ENCODE peak calls at places on chromosomes 12 and 14, in seven cellular contexts. L is testis, H is SK-N-SH, K is mammary epithelial cell, D is A549, R is endothelial cell of umbilical vein, U is cardiac muscle cell. F is an unnamed sample.

GRCh38 chr12:74334770-74335169 is 202.9 kb upstream of the ATXN7L3B start:
- DNase-seq in U (no peak), R (peak; percentile 4), K (no peak), H (no peak), D (no peak), L (no peak), F (no peak)

GRCh38 chr14:82755476-82755875 is 1221.8 kb upstream of the SEL1L start:
- DNase-seq in K (no peak), D (no peak), U (no peak), L (no peak), R (no peak), H (no peak), F (no peak)

GRCh38 chr14:21902561-21903199 is 229.1 kb upstream of the OR4E1 start:
- DNase-seq in U (no peak), L (peak; percentile 49), D (no peak), H (no peak), R (peak; percentile 21), K (peak; percentile 2), F (no peak)

GRCh38 chr12:71195338-71195896 is 37.6 kb upstream of the TSPAN8 start:
- DNase-seq in H (no peak), U (no peak), D (no peak), R (no peak), L (no peak), K (no peak), F (no peak)

GRCh38 chr12:93192878-93193277 is 184.8 kb upstream of the NUDT4 start:
- DNase-seq in L (no peak), R (no peak), H (no peak), K (no peak), U (no peak), D (no peak), F (no peak)

GRCh38 chr14:71588028-71588427 is 344.2 kb upstream of the RGS6 start:
- DNase-seq in H (no peak), L (no peak), U (no peak), R (no peak), D (no peak), K (no peak), F (no peak)

GRCh38 chr14:101000711-101001110 is 97.2 kb upstream of the RTL1 start:
- DNase-seq in H (no peak), D (no peak), U (no peak), K (no peak), R (no peak), L (no peak), F (no peak)

GRCh38 chr12:12379831-12380730 is 23.2 kb downstream of the BORCS5 start:
- DNase-seq in L (no peak), H (no peak), U (no peak), K (no peak), D (no peak), R (no peak), F (no peak)

GRCh38 chr12:29086325-29087271 is 62.5 kb upstream of the FAR2 start:
- DNase-seq in L (no peak), H (no peak), D (no peak), R (no peak), U (peak; percentile 55), K (no peak), F (no peak)

GRCh38 chr14:44952391-44953110 is 9.2 kb downstream of the KLHL28 start:
- DNase-seq in K (no peak), D (no peak), U (no peak), L (no peak), H (no peak), R (no peak), F (no peak)

GRCh38 chr12:47791874-47792273 is 18.8 kb downstream of the SLC48A1 start:
- DNase-seq in L (no peak), D (no peak), H (no peak), K (no peak), U (no peak), R (no peak), F (no peak)

GRCh38 chr12:104046306-104046705 is 3.7 kb downstream of the GLT8D2 start:
- DNase-seq in D (no peak), L (no peak), U (peak; percentile 17), R (no peak), K (no peak), H (no peak), F (no peak)

GRCh38 chr12:120903382-120903817 is 758 bp downstream of the SPPL3 start:
- DNase-seq in K (peak; percentile 75), H (peak; percentile 81), D (peak; percentile 59), U (peak; percentile 58), L (peak; percentile 82), R (peak; percentile 33), F (peak; percentile 6)

GRCh38 chr14:28321475-28322244 is 444.9 kb upstream of the FOXG1 start:
- DNase-seq in H (no peak), U (no peak), D (peak; percentile 2), R (no peak), L (no peak), K (peak; percentile 27), F (no peak)

GRCh38 chr12:51949342-51950030 is 2.0 kb upstream of the ACVR1B start:
- DNase-seq in K (no peak), R (no peak), D (no peak), H (no peak), U (no peak), L (no peak), F (no peak)

GRCh38 chr12:122140467-122141257 is 33.4 kb downstream of the IL31 start:
- DNase-seq in K (no peak), R (no peak), H (no peak), U (no peak), D (no peak), L (no peak), F (no peak)

GRCh38 chr12:7961395-7962188 is 25.6 kb upstream of the SLC2A3 start:
- DNase-seq in D (no peak), U (no peak), H (no peak), R (no peak), K (no peak), L (no peak), F (no peak)

GRCh38 chr12:19010726-19011125 is 118.8 kb upstream of the PLEKHA5 start:
- DNase-seq in R (no peak), D (no peak), H (no peak), L (no peak), K (no peak), U (no peak), F (no peak)

GRCh38 chr12:96143827-96144226 is 50.3 kb upstream of the ELK3 start:
- DNase-seq in D (no peak), K (no peak), U (no peak), R (peak; percentile 97), L (no peak), H (no peak), F (no peak)

GRCh38 chr12:101696477-101697196 is 803 bp upstream of the CHPT1 start:
- DNase-seq in R (no peak), D (peak; percentile 6), K (no peak), H (peak; percentile 48), L (peak; percentile 45), U (peak; percentile 22), F (no peak)

GRCh38 chr12:63927511-63927910 is 83.0 kb downstream of the SRGAP1 start:
- DNase-seq in H (no peak), K (no peak), R (no peak), D (no peak), U (no peak), L (no peak), F (no peak)

GRCh38 chr12:62697893-62698292 is 231.3 kb downstream of the MON2 start:
- DNase-seq in R (peak; percentile 39), D (no peak), U (no peak), H (no peak), L (no peak), K (no peak), F (no peak)

GRCh38 chr14:70811065-70811464 is 1.8 kb upstream of the MAP3K9 start:
- DNase-seq in K (peak; percentile 48), U (no peak), R (no peak), L (no peak), H (no peak), D (no peak), F (no peak)

GRCh38 chr12:79634957-79635471 is 55.8 kb downstream of the PAWR start:
- DNase-seq in K (peak; percentile 81), L (no peak), U (no peak), D (no peak), H (no peak), R (no peak), F (peak; percentile 48)

GRCh38 chr12:106138646-106139421 is at the start of gene NUAK1:
- DNase-seq in R (peak; percentile 86), K (peak; percentile 50), H (peak; percentile 89), U (peak; percentile 87), D (peak; percentile 66), L (peak; percentile 58), F (peak; percentile 52)
- TF ChIP-seq CTCF in R (no peak), K (no peak), H (no peak), U (no peak), D (no peak), L (no peak), F (no peak)

DNA sequence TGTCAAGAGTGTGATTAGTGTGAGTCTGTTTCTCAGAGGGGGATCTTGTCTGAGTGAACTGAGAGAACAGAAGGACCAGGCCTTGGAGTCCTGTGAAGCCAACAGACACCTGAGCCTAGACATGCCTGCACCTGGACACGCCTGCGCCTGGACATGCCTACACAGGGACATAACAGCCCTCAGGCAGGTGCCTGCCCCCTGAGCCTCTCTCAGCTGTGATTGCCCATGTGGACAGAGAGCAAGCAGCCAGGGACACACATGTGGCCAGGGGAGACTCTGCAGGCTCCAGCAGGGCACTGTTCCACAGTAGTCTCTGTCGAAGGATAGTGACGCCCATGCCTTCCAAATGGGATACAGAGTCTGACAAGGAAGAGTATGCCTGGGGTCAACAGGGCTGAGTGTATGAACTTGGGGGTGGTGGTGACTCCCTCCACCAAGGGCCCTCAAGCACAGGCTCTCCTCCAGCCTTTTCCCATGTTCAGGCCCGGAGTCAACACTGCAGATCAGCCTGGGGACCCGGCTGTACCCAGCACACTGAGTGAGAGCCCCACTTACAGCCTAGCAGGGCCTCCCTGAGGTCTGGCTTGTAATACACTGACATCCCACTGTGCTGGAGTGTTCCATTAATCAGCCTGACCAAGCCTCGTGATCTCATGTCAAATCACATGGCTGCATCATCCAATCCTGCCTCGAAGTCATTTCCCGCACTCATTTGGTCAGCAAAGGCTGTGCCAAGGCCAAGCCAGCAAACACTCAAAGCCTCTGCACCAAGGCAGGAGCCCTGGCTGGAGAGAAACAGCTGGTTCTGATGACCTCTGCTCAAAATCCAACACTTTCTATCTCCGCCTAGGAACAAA is 173.0 kb downstream of the CALM1 start:
- DNase-seq in L (no peak), R (no peak), U (no peak), K (peak; percentile 61), D (no peak), H (no peak), F (no peak)
- H3K27ac ChIP-seq in L (no peak overlapping the region), R (no peak overlapping the region), U (no peak overlapping the region), K (no peak overlapping the region), D (no peak overlapping the region), H (no peak overlapping the region), F (no peak overlapping the region)

DNA sequence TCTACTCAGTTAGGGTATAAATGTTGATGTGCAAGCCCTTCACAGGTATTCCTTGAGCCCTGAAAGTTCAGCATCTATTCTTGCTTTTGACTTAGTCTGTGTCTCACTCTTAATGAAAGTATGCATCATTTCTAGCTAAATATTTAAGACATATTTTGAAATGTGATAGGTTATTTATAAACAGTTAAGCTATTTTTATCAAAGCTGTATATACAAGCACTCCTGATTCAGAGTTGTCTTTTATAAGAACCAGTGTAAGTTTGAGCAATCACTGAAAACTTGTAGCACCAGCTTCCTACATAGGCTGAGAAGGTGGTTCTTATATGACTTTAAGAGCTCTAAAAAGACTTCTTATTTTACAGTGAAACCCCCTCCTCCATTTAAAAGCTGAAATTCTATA is 98.6 kb downstream of the MYF5 start:
- DNase-seq in H (no peak), D (no peak), L (no peak), K (no peak), R (no peak), U (no peak), F (no peak)
- TF ChIP-seq CTCF in H (no peak), D (no peak), L (no peak), K (no peak), R (no peak), U (no peak), F (no peak)

GRCh38 chr14:61332658-61333029 is 11.3 kb downstream of the PRKCH start:
- DNase-seq in U (no peak), L (no peak), D (no peak), H (no peak), K (no peak), R (no peak), F (no peak)
- H3K27ac ChIP-seq in U (no peak overlapping the region), L (no peak overlapping the region), D (no peak overlapping the region), H (no peak overlapping the region), K (no peak overlapping the region), R (no peak overlapping the region), F (no peak overlapping the region)

F was measured in A673.